ENCODE peak calls at places on chromosome 3, in seven cellular contexts. C is GM23248, U is neuronal stem cell, G is left ventricle myocardium inferior, N is A549, W is right cardiac atrium, X is transverse colon. J is an unnamed sample. For H3K9me3, the result is how much of the 10 kb centered on the place peaks cover.

GRCh38 chr3:133475245-133476010 is 75.6 kb downstream of the BFSP2 start:
- DNase-seq in X (no peak), N (no peak), U (no peak), C (no peak), G (no peak), W (no peak), J (no peak)

GRCh38 chr3:32592696-32593353 is 22.2 kb upstream of the DYNC1LI1 start:
- DNase-seq in G (no peak), W (no peak), X (no peak), N (no peak), C (no peak), U (no peak), J (no peak)

GRCh38 chr3:148873928-148874326 is 8.8 kb downstream of the CPA3 start:
- DNase-seq in U (no peak), N (no peak), X (no peak), W (no peak), C (no peak), G (no peak), J (no peak)

GRCh38 chr3:28575100-28575747 is 226.6 kb upstream of the AZI2 start:
- DNase-seq in C (peak), X (no peak), W (peak), U (peak), G (peak), N (no peak), J (no peak)

GRCh38 chr3:124361566-124361965 is 368.7 kb upstream of the UMPS start:
- DNase-seq in U (no peak), N (no peak), X (peak), C (no peak), G (no peak), W (no peak), J (no peak)

GRCh38 chr3:160804762-160805161 is 48.7 kb downstream of the PPM1L start:
- DNase-seq in N (no peak), C (peak), X (peak), G (peak), U (no peak), W (peak), J (no peak)

GRCh38 chr3:31775383-31775782 is 205.7 kb downstream of the OSBPL10 start:
- DNase-seq in X (no peak), W (no peak), N (no peak), G (no peak), U (no peak), C (peak), J (no peak)

GRCh38 chr3:183825380-183826161 is at the start of gene MAP6D1:
- DNase-seq in N (peak), G (peak), W (peak), U (peak), X (peak), C (peak), J (no peak)

GRCh38 chr3:171844873-171845272 is 1.7 kb downstream of the TMEM212 start:
- DNase-seq in N (no peak), G (no peak), C (no peak), X (no peak), W (no peak), U (no peak), J (no peak)

GRCh38 chr3:138945646-138946553 is 1.0 kb downstream of the FOXL2 start:
- DNase-seq in U (no peak), C (peak), X (peak), W (no peak), G (no peak), N (peak), J (no peak)

DNA sequence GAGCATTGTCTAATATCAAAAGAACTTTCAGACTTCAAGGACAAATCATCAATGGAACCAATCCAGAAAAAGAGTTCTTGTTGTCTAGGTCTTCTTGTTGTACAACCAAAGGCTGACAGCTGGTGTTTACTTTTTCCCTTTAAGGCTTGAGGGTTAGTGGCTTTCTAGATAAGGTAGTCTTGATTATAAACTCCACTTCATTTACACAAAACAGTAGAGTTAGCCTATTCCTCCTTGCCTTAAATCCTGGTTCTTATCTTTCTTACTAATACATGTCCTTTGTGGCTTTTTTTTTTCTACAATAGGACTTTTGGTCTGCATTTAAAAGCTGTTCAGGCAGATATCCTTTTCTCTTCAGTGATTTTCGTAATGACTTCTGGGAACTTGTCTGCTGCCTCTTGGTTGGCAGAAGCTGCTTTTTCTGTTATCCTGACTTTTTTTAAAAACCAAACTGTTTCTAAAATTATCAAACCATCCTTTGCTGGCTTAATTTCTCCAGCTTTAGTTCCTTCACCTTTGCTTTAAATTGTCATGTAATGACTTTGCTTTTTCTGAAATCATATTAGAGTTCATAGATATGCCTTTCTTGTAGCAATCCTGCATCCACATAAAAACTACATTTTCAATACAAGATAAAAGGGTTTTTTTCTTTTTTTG is 44.8 kb downstream of the STRIT1 start:
- DNase-seq in N (no peak), G (no peak), U (no peak), W (no peak), C (no peak), X (no peak), J (no peak)
- H3K9me3 ChIP-seq in N (under half), G (under half), U (under half), W (under half), C (under half), X (under half), J (under half)

GRCh38 chr3:72418149-72418686 is 430.0 kb downstream of the SHQ1 start:
- DNase-seq in W (no peak), X (no peak), U (no peak), G (no peak), C (peak), N (no peak), J (no peak)
- H3K9me3 ChIP-seq in W (under half), X (under half), U (under half), G (under half), C (under half), N (under half), J (under half)

GRCh38 chr3:175940881-175941280 is 1081.7 kb downstream of the NAALADL2 start:
- DNase-seq in N (no peak), X (no peak), C (no peak), W (no peak), U (no peak), G (no peak), J (no peak)

GRCh38 chr3:175941352-175941751 is 1082.2 kb downstream of the NAALADL2 start:
- DNase-seq in W (no peak), U (no peak), X (no peak), G (no peak), N (no peak), C (no peak), J (no peak)

DNA sequence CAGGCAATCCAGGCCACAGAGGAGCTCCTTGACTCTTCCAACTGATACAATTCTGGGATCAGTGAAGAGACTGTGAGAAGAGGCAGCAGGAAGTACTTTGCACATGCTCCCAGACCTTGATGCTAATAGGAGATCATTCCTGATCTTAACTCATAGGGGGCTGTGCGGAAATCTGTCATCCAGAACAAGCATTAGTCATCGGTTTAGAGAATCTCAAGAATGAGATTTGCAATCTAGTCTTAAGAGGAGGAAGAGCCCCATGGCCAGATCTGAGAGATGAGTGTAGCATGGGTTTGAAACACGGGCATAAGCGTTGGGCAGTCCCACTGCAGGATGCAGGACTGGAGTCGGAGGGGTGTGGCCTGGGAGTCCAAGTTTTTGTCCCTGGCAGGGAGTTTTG is 1081.1 kb downstream of the NAALADL2 start:
- DNase-seq in U (no peak), X (no peak), N (no peak), C (peak), W (no peak), G (no peak), J (no peak)
- H3K9me3 ChIP-seq in U (under half), X (under half), N (under half), C (under half), W (under half), G (half or more), J (under half)

DNA sequence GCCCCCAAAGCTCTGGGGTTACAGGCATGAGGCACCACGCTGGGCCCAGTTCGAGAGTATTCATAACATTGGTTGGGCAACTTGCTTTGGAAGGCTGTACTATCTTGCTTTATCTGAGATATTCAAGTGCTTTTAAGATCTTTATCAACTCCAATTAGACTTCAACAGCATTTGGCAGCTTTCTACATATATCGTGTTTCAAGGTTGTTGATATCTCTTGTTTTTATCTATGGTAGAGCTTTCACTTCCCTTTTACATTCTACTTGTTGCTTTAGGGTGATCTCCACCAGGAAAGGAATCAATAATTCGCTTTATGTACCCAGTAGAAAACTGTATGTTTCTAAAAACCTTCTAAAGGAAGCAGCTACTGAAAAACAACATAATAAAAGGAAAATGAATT is 395.3 kb downstream of the IL5RA start:
- DNase-seq in G (no peak), X (no peak), W (no peak), U (no peak), N (no peak), C (no peak), J (no peak)
- H3K9me3 ChIP-seq in G (under half), X (under half), W (under half), U (under half), N (under half), C (under half), J (under half)